ENCODE peak calls at places on chromosomes 11 and 22, in ten cellular contexts. K is EH; W is T-helper 1 cell; V is EL; D is HTR-8/SVneo; S is A172; I is naive thymus-derived CD8-positive, alpha-beta T cell; J is activated CD4-positive, alpha-beta T cell treated with anti-CD3 and anti-CD28 coated beads, Interleukin-2, amount 10 ng/mL, durations not matched to agents 7 days and 5 days; A is heart right ventricle; T is stimulated activated CD4-positive, alpha-beta T cell treated with anti-CD3 and anti-CD28 coated beads, Interleukin-1b, Interleukin-23, amount 100 ng/mL, for 1 hour. Q is an unnamed sample.

GRCh38 chr11:21429401-21429800 is 760.0 kb downstream of the NELL1 start:
- DNase-seq in K (no peak), W (no peak), V (no peak), D (no peak), S (no peak), I (no peak), J (no peak), A (no peak), T (no peak), Q (no peak)

GRCh38 chr22:32307055-32307454 is 50.6 kb upstream of the RFPL3 start:
- DNase-seq in K (no peak), W (no peak), V (no peak), D (no peak), S (no peak), I (no peak), J (no peak), A (no peak), T (no peak), Q (no peak)

GRCh38 chr11:95149659-95150294 is 60.1 kb downstream of the ENDOD1 start:
- DNase-seq in K (no peak), W (no peak), V (no peak), D (no peak), S (peak), I (no peak), J (no peak), A (peak), T (no peak), Q (peak)

GRCh38 chr11:111530091-111530490 is 10.4 kb upstream of the LAYN start:
- DNase-seq in K (peak), W (no peak), V (peak), D (no peak), S (no peak), I (no peak), J (no peak), A (no peak), T (no peak), Q (no peak)

GRCh38 chr11:46361283-46362145 is 14.3 kb downstream of the DGKZ start:
- DNase-seq in K (peak), W (peak), V (peak), D (no peak), S (peak), I (peak), J (peak), A (peak), T (no peak), Q (no peak)

GRCh38 chr11:9155930-9156329 is 64.5 kb upstream of the SCUBE2 start:
- DNase-seq in K (no peak), W (no peak), V (no peak), D (no peak), S (no peak), I (no peak), J (no peak), A (no peak), T (no peak), Q (no peak)

GRCh38 chr11:73227571-73228211 is 9.6 kb downstream of the P2RY2 start:
- DNase-seq in K (no peak), W (no peak), V (no peak), D (no peak), S (no peak), I (no peak), J (no peak), A (no peak), T (no peak), Q (peak)

GRCh38 chr11:43992834-43993637 is 50.6 kb downstream of the C11orf96 start:
- DNase-seq in K (peak), W (no peak), V (no peak), D (no peak), S (no peak), I (no peak), J (peak), A (peak), T (no peak), Q (no peak)

GRCh38 chr11:120834686-120835225 is 189.1 kb upstream of the TBCEL start:
- DNase-seq in K (no peak), W (no peak), V (no peak), D (no peak), S (no peak), I (no peak), J (no peak), A (no peak), T (no peak), Q (no peak)

GRCh38 chr11:64313491-64314145 is 3.7 kb downstream of the TRMT112 start:
- DNase-seq in K (no peak), W (no peak), V (no peak), D (no peak), S (no peak), I (no peak), J (no peak), A (peak), T (no peak), Q (peak)

GRCh38 chr11:88275636-88276035 is 61.9 kb downstream of the CTSC start:
- DNase-seq in K (no peak), W (no peak), V (no peak), D (no peak), S (no peak), I (no peak), J (no peak), A (no peak), T (no peak), Q (no peak)

GRCh38 chr11:11535611-11536010 is 86.2 kb downstream of the GALNT18 start:
- DNase-seq in K (no peak), W (no peak), V (no peak), D (no peak), S (no peak), I (no peak), J (no peak), A (peak), T (no peak), Q (no peak)

GRCh38 chr11:23423119-23423518 is 562.8 kb upstream of the CCDC179 start:
- DNase-seq in K (peak), W (no peak), V (peak), D (no peak), S (peak), I (no peak), J (no peak), A (no peak), T (no peak), Q (no peak)

GRCh38 chr11:65491163-65491465 is 7.7 kb upstream of the MALAT1 start:
- DNase-seq in K (peak), W (no peak), V (peak), D (no peak), S (no peak), I (no peak), J (no peak), A (no peak), T (no peak), Q (no peak)